ENCODE peak calls at places on chromosomes 16 and 17, in six cellular contexts. One of them, this sample, is unnamed.

GRCh38 chr16:46848768-46849764 is 18.1 kb upstream of the C16orf87 start:
- DNase-seq in left ventricle myocardium inferior: no peak
- DNase-seq in Peyer's patch: no peak
- DNase-seq in GM20000: no peak
- DNase-seq in choroid plexus epithelial cell: no peak
- DNase-seq in progenitor cell of endocrine pancreas: no peak
- DNase-seq in this sample: no peak

GRCh38 chr16:21218135-21218534 is 6.8 kb upstream of the ZP2 start:
- DNase-seq in choroid plexus epithelial cell: peak
- DNase-seq in progenitor cell of endocrine pancreas: no peak
- DNase-seq in left ventricle myocardium inferior: no peak
- DNase-seq in GM20000: no peak
- DNase-seq in Peyer's patch: no peak
- DNase-seq in this sample: no peak

GRCh38 chr16:72404299-72404698 is 232.3 kb upstream of the PMFBP1 start:
- DNase-seq in progenitor cell of endocrine pancreas: no peak
- DNase-seq in GM20000: no peak
- DNase-seq in left ventricle myocardium inferior: no peak
- DNase-seq in Peyer's patch: no peak
- DNase-seq in choroid plexus epithelial cell: no peak
- DNase-seq in this sample: no peak

GRCh38 chr17:66807182-66807581 is 27.7 kb upstream of the CACNG5 start:
- DNase-seq in GM20000: no peak
- DNase-seq in left ventricle myocardium inferior: no peak
- DNase-seq in choroid plexus epithelial cell: no peak
- DNase-seq in progenitor cell of endocrine pancreas: no peak
- DNase-seq in Peyer's patch: no peak
- DNase-seq in this sample: no peak

GRCh38 chr16:75273054-75273925 is 21.9 kb upstream of the BCAR1 start:
- DNase-seq in choroid plexus epithelial cell: no peak
- DNase-seq in Peyer's patch: no peak
- DNase-seq in left ventricle myocardium inferior: no peak
- DNase-seq in GM20000: no peak
- DNase-seq in progenitor cell of endocrine pancreas: no peak
- DNase-seq in this sample: no peak

GRCh38 chr16:9102379-9102778 is 10.9 kb downstream of the HAPSTR1 start:
- DNase-seq in left ventricle myocardium inferior: no peak
- DNase-seq in progenitor cell of endocrine pancreas: no peak
- DNase-seq in choroid plexus epithelial cell: peak
- DNase-seq in Peyer's patch: no peak
- DNase-seq in GM20000: no peak
- DNase-seq in this sample: no peak

GRCh38 chr17:40486513-40487370 is 14.7 kb downstream of the TNS4 start:
- DNase-seq in choroid plexus epithelial cell: peak
- DNase-seq in Peyer's patch: no peak
- DNase-seq in left ventricle myocardium inferior: no peak
- DNase-seq in GM20000: no peak
- DNase-seq in progenitor cell of endocrine pancreas: no peak
- DNase-seq in this sample: no peak

GRCh38 chr17:29628619-29629018 is 5.9 kb upstream of the CORO6 start:
- DNase-seq in GM20000: no peak
- DNase-seq in Peyer's patch: no peak
- DNase-seq in choroid plexus epithelial cell: no peak
- DNase-seq in progenitor cell of endocrine pancreas: no peak
- DNase-seq in left ventricle myocardium inferior: no peak
- DNase-seq in this sample: no peak

GRCh38 chr17:4557626-4558310 is 2.6 kb upstream of the MYBBP1A start:
- DNase-seq in Peyer's patch: no peak
- DNase-seq in left ventricle myocardium inferior: no peak
- DNase-seq in GM20000: no peak
- DNase-seq in choroid plexus epithelial cell: no peak
- DNase-seq in progenitor cell of endocrine pancreas: no peak
- DNase-seq in this sample: no peak

GRCh38 chr17:77444653-77445029 is 303.9 kb downstream of the SEC14L1 start:
- DNase-seq in GM20000: peak
- DNase-seq in Peyer's patch: no peak
- DNase-seq in left ventricle myocardium inferior: peak
- DNase-seq in choroid plexus epithelial cell: no peak
- DNase-seq in progenitor cell of endocrine pancreas: no peak
- DNase-seq in this sample: no peak

GRCh38 chr17:49691677-49692191 is 13.8 kb upstream of the SPOP start:
- DNase-seq in left ventricle myocardium inferior: no peak
- DNase-seq in choroid plexus epithelial cell: no peak
- DNase-seq in progenitor cell of endocrine pancreas: no peak
- DNase-seq in GM20000: no peak
- DNase-seq in Peyer's patch: peak
- DNase-seq in this sample: no peak

GRCh38 chr17:50051082-50051576 is 4.8 kb upstream of the ITGA3 start:
- DNase-seq in GM20000: no peak
- DNase-seq in left ventricle myocardium inferior: no peak
- DNase-seq in Peyer's patch: peak
- DNase-seq in progenitor cell of endocrine pancreas: no peak
- DNase-seq in choroid plexus epithelial cell: peak
- DNase-seq in this sample: no peak

GRCh38 chr17:40443988-40444899 is 994 bp downstream of the IGFBP4 start:
- DNase-seq in choroid plexus epithelial cell: peak
- DNase-seq in left ventricle myocardium inferior: no peak
- DNase-seq in Peyer's patch: no peak
- DNase-seq in progenitor cell of endocrine pancreas: no peak
- DNase-seq in GM20000: peak
- DNase-seq in this sample: no peak

GRCh38 chr16:50666658-50667496 is 14.2 kb downstream of the SNX20 start:
- DNase-seq in GM20000: peak
- DNase-seq in Peyer's patch: no peak
- DNase-seq in choroid plexus epithelial cell: no peak
- DNase-seq in left ventricle myocardium inferior: no peak
- DNase-seq in progenitor cell of endocrine pancreas: no peak
- DNase-seq in this sample: peak

GRCh38 chr16:1825864-1826690 is 548 bp downstream of the HAGH start:
- DNase-seq in Peyer's patch: peak
- DNase-seq in progenitor cell of endocrine pancreas: peak
- DNase-seq in choroid plexus epithelial cell: no peak
- DNase-seq in GM20000: peak
- DNase-seq in left ventricle myocardium inferior: peak
- DNase-seq in this sample: peak

GRCh38 chr17:12866244-12866643 is 76.9 kb downstream of the ARHGAP44 start:
- DNase-seq in progenitor cell of endocrine pancreas: no peak
- DNase-seq in left ventricle myocardium inferior: no peak
- DNase-seq in choroid plexus epithelial cell: no peak
- DNase-seq in GM20000: no peak
- DNase-seq in Peyer's patch: no peak
- DNase-seq in this sample: no peak

GRCh38 chr17:82687375-82687861 is 11.1 kb downstream of the RAB40B start:
- DNase-seq in GM20000: no peak
- DNase-seq in Peyer's patch: no peak
- DNase-seq in choroid plexus epithelial cell: no peak
- DNase-seq in left ventricle myocardium inferior: no peak
- DNase-seq in progenitor cell of endocrine pancreas: no peak
- DNase-seq in this sample: no peak

GRCh38 chr16:87966685-87967185 is 15.5 kb downstream of the BANP start:
- DNase-seq in left ventricle myocardium inferior: no peak
- DNase-seq in progenitor cell of endocrine pancreas: no peak
- DNase-seq in choroid plexus epithelial cell: no peak
- DNase-seq in GM20000: no peak
- DNase-seq in Peyer's patch: no peak
- DNase-seq in this sample: no peak

GRCh38 chr16:25060920-25061319 is 45.8 kb upstream of the ARHGAP17 start:
- DNase-seq in GM20000: peak
- DNase-seq in progenitor cell of endocrine pancreas: no peak
- DNase-seq in choroid plexus epithelial cell: peak
- DNase-seq in Peyer's patch: peak
- DNase-seq in left ventricle myocardium inferior: no peak
- DNase-seq in this sample: no peak

GRCh38 chr17:40122466-40122943 is 734 bp downstream of the MSL1 start:
- DNase-seq in choroid plexus epithelial cell: peak
- DNase-seq in GM20000: peak
- DNase-seq in Peyer's patch: peak
- DNase-seq in progenitor cell of endocrine pancreas: peak
- DNase-seq in left ventricle myocardium inferior: peak
- DNase-seq in this sample: peak

DNA sequence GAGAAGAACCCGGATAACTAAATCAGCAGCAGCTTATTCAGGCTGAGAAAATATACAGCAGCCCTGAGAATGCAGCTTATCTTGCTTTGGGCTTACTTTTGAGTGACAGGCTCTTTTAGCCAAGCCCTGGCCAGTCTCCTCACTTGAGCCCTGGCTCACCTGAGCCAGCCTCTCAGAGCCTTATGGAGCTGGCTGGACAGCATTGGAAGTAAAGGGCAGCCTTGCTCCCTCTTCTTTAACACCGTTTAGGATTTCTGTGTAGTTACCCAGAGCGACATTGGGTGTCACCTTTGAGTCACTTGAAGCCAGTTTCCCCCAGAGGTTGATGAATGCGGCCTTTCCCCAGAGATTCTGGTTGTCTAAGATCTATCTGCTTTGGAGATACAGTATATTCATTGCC is 7.7 kb upstream of the NPIPB2 start:
- DNase-seq in progenitor cell of endocrine pancreas: no peak
- DNase-seq in choroid plexus epithelial cell: peak
- DNase-seq in left ventricle myocardium inferior: no peak
- DNase-seq in Peyer's patch: peak
- DNase-seq in GM20000: peak
- DNase-seq in this sample: peak
- TF ChIP-seq CTCF in progenitor cell of endocrine pancreas: peak
- TF ChIP-seq CTCF in choroid plexus epithelial cell: peak
- TF ChIP-seq CTCF in left ventricle myocardium inferior: peak
- TF ChIP-seq CTCF in Peyer's patch: peak
- TF ChIP-seq CTCF in GM20000: peak
- TF ChIP-seq CTCF in this sample: peak

GRCh38 chr17:75869282-75870141 is 8.9 kb downstream of the TRIM47 start:
- DNase-seq in left ventricle myocardium inferior: peak
- DNase-seq in progenitor cell of endocrine pancreas: no peak
- DNase-seq in Peyer's patch: peak
- DNase-seq in GM20000: no peak
- DNase-seq in choroid plexus epithelial cell: no peak
- DNase-seq in this sample: no peak

GRCh38 chr17:75861927-75862317 is 6.8 kb upstream of the WBP2 start:
- DNase-seq in progenitor cell of endocrine pancreas: no peak
- DNase-seq in GM20000: no peak
- DNase-seq in choroid plexus epithelial cell: no peak
- DNase-seq in Peyer's patch: no peak
- DNase-seq in left ventricle myocardium inferior: no peak
- DNase-seq in this sample: no peak

DNA sequence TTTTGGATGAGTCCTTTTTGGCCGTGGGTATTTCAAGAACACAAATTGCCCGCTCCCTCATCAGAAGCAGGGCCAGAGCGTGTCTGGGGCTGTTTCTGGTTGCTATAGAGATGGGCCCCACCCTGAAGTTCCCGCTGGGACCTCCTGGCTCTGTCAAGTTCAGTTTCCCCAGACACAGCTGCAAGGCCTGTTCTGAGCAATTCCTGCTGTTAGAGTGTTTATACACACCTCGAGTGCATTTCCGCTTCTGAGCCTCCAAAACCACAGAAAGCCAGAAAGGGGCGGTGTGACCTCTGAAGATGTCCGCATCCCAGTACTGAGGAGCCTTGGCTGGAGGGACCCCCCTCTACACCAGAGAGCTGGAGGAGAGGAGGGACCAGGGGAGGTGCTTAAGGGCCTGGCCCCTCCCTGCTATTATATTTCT is 9.3 kb upstream of the WBP2 start:
- DNase-seq in left ventricle myocardium inferior: peak
- DNase-seq in progenitor cell of endocrine pancreas: no peak
- DNase-seq in choroid plexus epithelial cell: peak
- DNase-seq in GM20000: peak
- DNase-seq in Peyer's patch: peak
- DNase-seq in this sample: peak
- TF ChIP-seq CTCF in left ventricle myocardium inferior: no peak
- TF ChIP-seq CTCF in progenitor cell of endocrine pancreas: no peak
- TF ChIP-seq CTCF in choroid plexus epithelial cell: no peak
- TF ChIP-seq CTCF in GM20000: no peak
- TF ChIP-seq CTCF in Peyer's patch: no peak
- TF ChIP-seq CTCF in this sample: no peak

DNA sequence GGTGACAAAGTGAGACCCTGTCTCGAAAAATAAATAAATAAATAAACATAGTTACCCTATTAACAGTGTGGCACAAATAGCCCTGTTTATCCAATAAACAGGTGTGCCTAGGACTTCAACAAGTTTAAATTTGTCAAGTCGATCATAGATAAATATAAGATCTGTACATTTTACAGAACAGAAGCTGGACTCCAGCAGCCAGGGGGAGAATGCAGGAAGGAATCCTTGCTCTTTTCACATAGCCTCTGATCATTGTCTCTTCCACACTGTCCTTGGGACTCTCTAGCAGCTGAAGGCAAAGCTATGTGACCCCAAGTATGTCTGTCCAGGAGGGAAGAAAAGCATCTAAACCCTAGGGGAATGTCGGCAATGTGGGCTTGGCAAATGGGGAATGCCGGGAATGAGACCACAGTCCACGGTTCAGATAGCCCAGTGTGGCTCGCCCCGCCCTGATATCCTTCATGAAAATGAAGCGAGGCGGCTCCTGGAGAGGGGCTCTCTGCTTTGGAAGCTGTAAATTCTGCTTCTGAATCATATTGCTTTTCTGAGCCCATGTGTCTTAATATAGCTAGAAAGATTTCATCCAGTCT is 24.8 kb upstream of the GRB2 start:
- DNase-seq in GM20000: no peak
- DNase-seq in progenitor cell of endocrine pancreas: peak
- DNase-seq in left ventricle myocardium inferior: no peak
- DNase-seq in Peyer's patch: peak
- DNase-seq in choroid plexus epithelial cell: peak
- DNase-seq in this sample: no peak
- TF ChIP-seq CTCF in GM20000: no peak
- TF ChIP-seq CTCF in progenitor cell of endocrine pancreas: no peak
- TF ChIP-seq CTCF in left ventricle myocardium inferior: no peak
- TF ChIP-seq CTCF in Peyer's patch: no peak
- TF ChIP-seq CTCF in choroid plexus epithelial cell: peak
- TF ChIP-seq CTCF in this sample: no peak

GRCh38 chr17:1260762-1261161 is 9.5 kb upstream of the BHLHA9 start:
- DNase-seq in progenitor cell of endocrine pancreas: no peak
- DNase-seq in GM20000: no peak
- DNase-seq in left ventricle myocardium inferior: no peak
- DNase-seq in choroid plexus epithelial cell: no peak
- DNase-seq in Peyer's patch: no peak
- DNase-seq in this sample: no peak

GRCh38 chr17:1256699-1257098 is 13.5 kb upstream of the BHLHA9 start:
- DNase-seq in progenitor cell of endocrine pancreas: no peak
- DNase-seq in GM20000: no peak
- DNase-seq in left ventricle myocardium inferior: no peak
- DNase-seq in Peyer's patch: no peak
- DNase-seq in choroid plexus epithelial cell: no peak
- DNase-seq in this sample: no peak

GRCh38 chr17:1252203-1252608 is 18.0 kb upstream of the BHLHA9 start:
- DNase-seq in GM20000: no peak
- DNase-seq in Peyer's patch: no peak
- DNase-seq in progenitor cell of endocrine pancreas: no peak
- DNase-seq in left ventricle myocardium inferior: peak
- DNase-seq in choroid plexus epithelial cell: no peak
- DNase-seq in this sample: no peak

GRCh38 chr17:1259910-1260389 is 10.3 kb upstream of the BHLHA9 start:
- DNase-seq in GM20000: no peak
- DNase-seq in choroid plexus epithelial cell: peak
- DNase-seq in left ventricle myocardium inferior: no peak
- DNase-seq in progenitor cell of endocrine pancreas: no peak
- DNase-seq in Peyer's patch: no peak
- DNase-seq in this sample: no peak

DNA sequence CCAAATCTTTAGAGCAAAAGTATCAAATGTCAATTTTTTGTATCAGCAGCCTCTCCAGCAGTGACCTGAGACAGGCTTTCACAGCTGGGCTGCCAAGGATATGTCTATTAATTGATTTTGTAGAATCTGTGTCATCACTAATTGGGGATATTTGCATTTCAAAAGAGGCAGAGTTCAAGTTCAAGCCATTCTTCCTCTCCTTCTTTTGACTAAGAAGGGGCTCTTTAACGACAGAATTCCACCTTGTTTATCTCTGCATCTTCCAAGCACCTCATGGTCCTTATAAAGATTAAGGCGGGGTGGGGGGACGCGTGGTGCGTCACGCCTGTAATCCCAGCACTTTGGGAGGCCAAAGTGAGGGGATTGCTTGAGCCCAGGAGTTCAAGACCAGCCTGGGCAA is 15.2 kb upstream of the BHLHA9 start:
- DNase-seq in progenitor cell of endocrine pancreas: no peak
- DNase-seq in GM20000: no peak
- DNase-seq in left ventricle myocardium inferior: no peak
- DNase-seq in choroid plexus epithelial cell: no peak
- DNase-seq in Peyer's patch: no peak
- DNase-seq in this sample: no peak
- TF ChIP-seq CTCF in progenitor cell of endocrine pancreas: no peak
- TF ChIP-seq CTCF in GM20000: no peak
- TF ChIP-seq CTCF in left ventricle myocardium inferior: no peak
- TF ChIP-seq CTCF in choroid plexus epithelial cell: no peak
- TF ChIP-seq CTCF in Peyer's patch: no peak
- TF ChIP-seq CTCF in this sample: no peak

This sample was measured in GM13977.